ENCODE peak calls at places on chromosome 3, in nine cellular contexts. N is iPS-NIHi11; U is activated CD8-positive, alpha-beta memory T cell treated with anti-CD3 and anti-CD28 coated beads for 48 hours; S is GM13976; K is fibroblast of the aortic adventitia; C is NCI-H1694 treated with DMSO at 0.1 percent for 48 hours; M is Daoy; X is KG1; E is stimulated activated CD4-positive, alpha-beta T cell treated with anti-CD3 and anti-CD28 coated beads, Interleukin-15, amount 100 ng/mL, for 1 hour. W is an unnamed sample.

GRCh38 chr3:47578691-47579632 is at the start of gene CSPG5:
- DNase-seq in N (peak), U (no peak), S (peak), K (no peak), C (no peak), M (no peak), X (no peak), E (peak), W (peak)

GRCh38 chr3:171849632-171850323 is 6.6 kb downstream of the TMEM212 start:
- DNase-seq in N (no peak), U (no peak), S (no peak), K (no peak), C (no peak), M (no peak), X (no peak), E (no peak), W (no peak)

GRCh38 chr3:39917060-39917773 is 107.8 kb downstream of the MYRIP start:
- DNase-seq in N (no peak), U (no peak), S (no peak), K (peak), C (no peak), M (no peak), X (no peak), E (no peak), W (no peak)

GRCh38 chr3:37935756-37936666 is 54.6 kb upstream of the VILL start:
- DNase-seq in N (no peak), U (no peak), S (no peak), K (peak), C (no peak), M (peak), X (no peak), E (no peak), W (no peak)

GRCh38 chr3:106025151-106025722 is 156.4 kb upstream of the CBLB start:
- DNase-seq in N (no peak), U (no peak), S (no peak), K (no peak), C (no peak), M (no peak), X (no peak), E (no peak), W (no peak)

GRCh38 chr3:31532587-31533168 is at the start of gene STT3B:
- DNase-seq in N (peak), U (no peak), S (peak), K (peak), C (peak), M (peak), X (peak), E (peak), W (no peak)

GRCh38 chr3:145952541-145952940 is 208.4 kb downstream of the PLOD2 start:
- DNase-seq in N (no peak), U (no peak), S (no peak), K (peak), C (no peak), M (no peak), X (no peak), E (no peak), W (no peak)

GRCh38 chr3:162391301-162391700 is 894.7 kb downstream of the OTOL1 start:
- DNase-seq in N (no peak), U (no peak), S (no peak), K (peak), C (no peak), M (no peak), X (no peak), E (no peak), W (no peak)

GRCh38 chr3:122942937-122943827 is 84.4 kb downstream of the SEMA5B start:
- DNase-seq in N (peak), U (no peak), S (peak), K (peak), C (peak), M (peak), X (no peak), E (no peak), W (peak)

GRCh38 chr3:80688814-80689213 is 921.0 kb upstream of the ROBO1 start:
- DNase-seq in N (no peak), U (no peak), S (no peak), K (peak), C (peak), M (peak), X (no peak), E (no peak), W (no peak)

GRCh38 chr3:112653209-112653871 is 12.4 kb upstream of the CCDC80 start:
- DNase-seq in N (no peak), U (no peak), S (no peak), K (peak), C (no peak), M (peak), X (no peak), E (no peak), W (no peak)

GRCh38 chr3:100086401-100086800 is 27.9 kb downstream of the FILIP1L start:
- DNase-seq in N (no peak), U (no peak), S (no peak), K (no peak), C (no peak), M (no peak), X (no peak), E (no peak), W (no peak)

GRCh38 chr3:29764603-29765254 is 483.9 kb downstream of the RBMS3 start:
- DNase-seq in N (no peak), U (no peak), S (no peak), K (peak), C (peak), M (peak), X (no peak), E (no peak), W (no peak)

GRCh38 chr3:107520535-107520934 is 2.2 kb upstream of the BBX start:
- DNase-seq in N (no peak), U (no peak), S (no peak), K (no peak), C (no peak), M (no peak), X (no peak), E (no peak), W (no peak)

GRCh38 chr3:12299026-12299425 is 10.2 kb downstream of the PPARG start:
- DNase-seq in N (no peak), U (no peak), S (no peak), K (peak), C (no peak), M (no peak), X (no peak), E (no peak), W (no peak)

GRCh38 chr3:77281721-77282120 is 241.8 kb downstream of the ROBO2 start:
- DNase-seq in N (no peak), U (no peak), S (no peak), K (no peak), C (no peak), M (no peak), X (no peak), E (no peak), W (no peak)

GRCh38 chr3:161221881-161222600 is 930 bp downstream of the NMD3 start:
- DNase-seq in N (no peak), U (no peak), S (no peak), K (peak), C (no peak), M (peak), X (peak), E (no peak), W (peak)

GRCh38 chr3:138222316-138222715 is 35.2 kb downstream of the ARMC8 start:
- DNase-seq in N (no peak), U (no peak), S (no peak), K (no peak), C (no peak), M (no peak), X (peak), E (no peak), W (no peak)

GRCh38 chr3:69767571-69767970 is 28.3 kb downstream of the MITF start:
- DNase-seq in N (no peak), U (no peak), S (no peak), K (no peak), C (no peak), M (no peak), X (no peak), E (no peak), W (peak)

GRCh38 chr3:120693439-120694172 is 11.6 kb upstream of the HGD start:
- DNase-seq in N (no peak), U (no peak), S (no peak), K (peak), C (no peak), M (no peak), X (no peak), E (no peak), W (peak)

GRCh38 chr3:106717178-106717780 is 660.0 kb upstream of the CCDC54 start:
- DNase-seq in N (no peak), U (no peak), S (no peak), K (no peak), C (no peak), M (no peak), X (no peak), E (no peak), W (no peak)

GRCh38 chr3:138329127-138329983 is at the start of gene NME9:
- DNase-seq in N (peak), U (peak), S (peak), K (peak), C (peak), M (peak), X (no peak), E (peak), W (peak)

GRCh38 chr3:99128740-99129505 is 227.4 kb upstream of the DCBLD2 start:
- DNase-seq in N (no peak), U (no peak), S (no peak), K (peak), C (no peak), M (peak), X (no peak), E (no peak), W (no peak)

GRCh38 chr3:38576131-38577088 is 73.1 kb downstream of the SCN5A start:
- DNase-seq in N (no peak), U (no peak), S (no peak), K (no peak), C (no peak), M (no peak), X (no peak), E (no peak), W (no peak)

GRCh38 chr3:32076566-32076965 is 29.9 kb upstream of the GPD1L start:
- DNase-seq in N (no peak), U (no peak), S (no peak), K (peak), C (no peak), M (peak), X (no peak), E (no peak), W (no peak)